ENCODE peak calls at places on chromosome 14, in eight cellular contexts. One of them, this sample, is unnamed.
A peak's percentile ranks its signal among the peaks of the same experiment; 100 is the strongest.

GRCh38 chr14:49207451-49207850 is 378.7 kb downstream of the RPS29 start:
- DNase-seq in NCI-H2081: no peak
- DNase-seq in stimulated activated CD4-positive, alpha-beta T cell treated with anti-CD3 and anti-CD28 coated beads, TNF-alpha, amount 100 ng/mL, for 1 hour: no peak
- DNase-seq in H4: no peak
- DNase-seq in H9: no peak
- DNase-seq in upper lobe of right lung: no peak
- DNase-seq in nucleus accumbens: no peak
- DNase-seq in IMR-90: no peak
- DNase-seq in this sample: no peak

GRCh38 chr14:72884386-72884785 is 9.5 kb downstream of the DPF3 start:
- DNase-seq in nucleus accumbens: no peak
- DNase-seq in H4: no peak
- DNase-seq in NCI-H2081: no peak
- DNase-seq in H9: no peak
- DNase-seq in IMR-90: no peak
- DNase-seq in upper lobe of right lung: no peak
- DNase-seq in stimulated activated CD4-positive, alpha-beta T cell treated with anti-CD3 and anti-CD28 coated beads, TNF-alpha, amount 100 ng/mL, for 1 hour: no peak
- DNase-seq in this sample: no peak

GRCh38 chr14:60035177-60035576 is 56.5 kb upstream of the PCNX4 start:
- DNase-seq in nucleus accumbens: no peak
- DNase-seq in upper lobe of right lung: no peak
- DNase-seq in stimulated activated CD4-positive, alpha-beta T cell treated with anti-CD3 and anti-CD28 coated beads, TNF-alpha, amount 100 ng/mL, for 1 hour: no peak
- DNase-seq in NCI-H2081: no peak
- DNase-seq in H9: no peak
- DNase-seq in H4: no peak
- DNase-seq in IMR-90: no peak
- DNase-seq in this sample: no peak

GRCh38 chr14:91115986-91116385 is 2.1 kb downstream of the DGLUCY start:
- DNase-seq in NCI-H2081: no peak
- DNase-seq in IMR-90: peak; percentile 30
- DNase-seq in stimulated activated CD4-positive, alpha-beta T cell treated with anti-CD3 and anti-CD28 coated beads, TNF-alpha, amount 100 ng/mL, for 1 hour: no peak
- DNase-seq in H4: no peak
- DNase-seq in H9: no peak
- DNase-seq in upper lobe of right lung: no peak
- DNase-seq in nucleus accumbens: no peak
- DNase-seq in this sample: peak; percentile 19

GRCh38 chr14:103708750-103709187 is 6.5 kb downstream of the XRCC3 start:
- DNase-seq in H4: no peak
- DNase-seq in upper lobe of right lung: no peak
- DNase-seq in stimulated activated CD4-positive, alpha-beta T cell treated with anti-CD3 and anti-CD28 coated beads, TNF-alpha, amount 100 ng/mL, for 1 hour: no peak
- DNase-seq in IMR-90: no peak
- DNase-seq in NCI-H2081: no peak
- DNase-seq in H9: no peak
- DNase-seq in nucleus accumbens: no peak
- DNase-seq in this sample: no peak

GRCh38 chr14:105067140-105067968 is 2.1 kb upstream of the GPR132 start:
- DNase-seq in IMR-90: peak; percentile 61
- DNase-seq in nucleus accumbens: no peak
- DNase-seq in H9: no peak
- DNase-seq in NCI-H2081: no peak
- DNase-seq in upper lobe of right lung: peak; percentile 64
- DNase-seq in H4: no peak
- DNase-seq in stimulated activated CD4-positive, alpha-beta T cell treated with anti-CD3 and anti-CD28 coated beads, TNF-alpha, amount 100 ng/mL, for 1 hour: peak; percentile 42
- DNase-seq in this sample: no peak

GRCh38 chr14:50954811-50955372 is 10.6 kb upstream of the PYGL start:
- DNase-seq in stimulated activated CD4-positive, alpha-beta T cell treated with anti-CD3 and anti-CD28 coated beads, TNF-alpha, amount 100 ng/mL, for 1 hour: no peak
- DNase-seq in upper lobe of right lung: no peak
- DNase-seq in H4: peak; percentile 70
- DNase-seq in IMR-90: peak; percentile 79
- DNase-seq in H9: no peak
- DNase-seq in NCI-H2081: peak; percentile 78
- DNase-seq in nucleus accumbens: no peak
- DNase-seq in this sample: peak; percentile 91

GRCh38 chr14:67491741-67492504 is 3.4 kb upstream of the TMEM229B start:
- DNase-seq in nucleus accumbens: no peak
- DNase-seq in NCI-H2081: peak; percentile 95
- DNase-seq in H4: no peak
- DNase-seq in IMR-90: no peak
- DNase-seq in upper lobe of right lung: no peak
- DNase-seq in H9: no peak
- DNase-seq in stimulated activated CD4-positive, alpha-beta T cell treated with anti-CD3 and anti-CD28 coated beads, TNF-alpha, amount 100 ng/mL, for 1 hour: no peak
- DNase-seq in this sample: no peak

GRCh38 chr14:81062816-81063215 is 107.4 kb downstream of the TSHR start:
- DNase-seq in NCI-H2081: no peak
- DNase-seq in H9: peak; percentile 44
- DNase-seq in stimulated activated CD4-positive, alpha-beta T cell treated with anti-CD3 and anti-CD28 coated beads, TNF-alpha, amount 100 ng/mL, for 1 hour: no peak
- DNase-seq in nucleus accumbens: no peak
- DNase-seq in upper lobe of right lung: no peak
- DNase-seq in H4: peak; percentile 4
- DNase-seq in IMR-90: peak; percentile 0
- DNase-seq in this sample: peak; percentile 0

GRCh38 chr14:56809262-56810215 is 740 bp downstream of the OTX2 start:
- DNase-seq in IMR-90: no peak
- DNase-seq in NCI-H2081: no peak
- DNase-seq in nucleus accumbens: no peak
- DNase-seq in upper lobe of right lung: no peak
- DNase-seq in stimulated activated CD4-positive, alpha-beta T cell treated with anti-CD3 and anti-CD28 coated beads, TNF-alpha, amount 100 ng/mL, for 1 hour: no peak
- DNase-seq in H4: no peak
- DNase-seq in H9: no peak
- DNase-seq in this sample: no peak

GRCh38 chr14:55074662-55075061 is 23.2 kb downstream of the MAPK1IP1L start:
- DNase-seq in upper lobe of right lung: no peak
- DNase-seq in NCI-H2081: no peak
- DNase-seq in stimulated activated CD4-positive, alpha-beta T cell treated with anti-CD3 and anti-CD28 coated beads, TNF-alpha, amount 100 ng/mL, for 1 hour: no peak
- DNase-seq in H4: no peak
- DNase-seq in IMR-90: peak; percentile 60
- DNase-seq in H9: no peak
- DNase-seq in nucleus accumbens: no peak
- DNase-seq in this sample: no peak

GRCh38 chr14:63465347-63465746 is 77.8 kb downstream of the PPP2R5E start:
- DNase-seq in stimulated activated CD4-positive, alpha-beta T cell treated with anti-CD3 and anti-CD28 coated beads, TNF-alpha, amount 100 ng/mL, for 1 hour: no peak
- DNase-seq in NCI-H2081: no peak
- DNase-seq in nucleus accumbens: no peak
- DNase-seq in H4: no peak
- DNase-seq in H9: no peak
- DNase-seq in upper lobe of right lung: no peak
- DNase-seq in IMR-90: no peak
- DNase-seq in this sample: no peak

GRCh38 chr14:47929334-47929733 is 253.9 kb upstream of the MDGA2 start:
- DNase-seq in stimulated activated CD4-positive, alpha-beta T cell treated with anti-CD3 and anti-CD28 coated beads, TNF-alpha, amount 100 ng/mL, for 1 hour: no peak
- DNase-seq in upper lobe of right lung: no peak
- DNase-seq in nucleus accumbens: no peak
- DNase-seq in H4: no peak
- DNase-seq in NCI-H2081: no peak
- DNase-seq in IMR-90: no peak
- DNase-seq in H9: no peak
- DNase-seq in this sample: no peak

GRCh38 chr14:73503648-73504047 is 12.9 kb downstream of the RIOX1 start:
- DNase-seq in IMR-90: peak; percentile 76
- DNase-seq in stimulated activated CD4-positive, alpha-beta T cell treated with anti-CD3 and anti-CD28 coated beads, TNF-alpha, amount 100 ng/mL, for 1 hour: no peak
- DNase-seq in nucleus accumbens: no peak
- DNase-seq in upper lobe of right lung: no peak
- DNase-seq in H4: no peak
- DNase-seq in H9: no peak
- DNase-seq in NCI-H2081: no peak
- DNase-seq in this sample: no peak

GRCh38 chr14:88426271-88426670 is 40.8 kb downstream of the SPATA7 start:
- DNase-seq in H9: no peak
- DNase-seq in IMR-90: peak; percentile 74
- DNase-seq in nucleus accumbens: no peak
- DNase-seq in H4: peak; percentile 39
- DNase-seq in upper lobe of right lung: no peak
- DNase-seq in stimulated activated CD4-positive, alpha-beta T cell treated with anti-CD3 and anti-CD28 coated beads, TNF-alpha, amount 100 ng/mL, for 1 hour: no peak
- DNase-seq in NCI-H2081: no peak
- DNase-seq in this sample: no peak

GRCh38 chr14:103362780-103363179 is 22.4 kb upstream of the MARK3 start:
- DNase-seq in stimulated activated CD4-positive, alpha-beta T cell treated with anti-CD3 and anti-CD28 coated beads, TNF-alpha, amount 100 ng/mL, for 1 hour: no peak
- DNase-seq in upper lobe of right lung: no peak
- DNase-seq in nucleus accumbens: no peak
- DNase-seq in H4: peak; percentile 29
- DNase-seq in IMR-90: no peak
- DNase-seq in H9: no peak
- DNase-seq in NCI-H2081: no peak
- DNase-seq in this sample: no peak

GRCh38 chr14:20848955-20849570 is 42.1 kb upstream of the RNASE3 start:
- DNase-seq in H9: no peak
- DNase-seq in H4: no peak
- DNase-seq in upper lobe of right lung: no peak
- DNase-seq in IMR-90: no peak
- DNase-seq in stimulated activated CD4-positive, alpha-beta T cell treated with anti-CD3 and anti-CD28 coated beads, TNF-alpha, amount 100 ng/mL, for 1 hour: no peak
- DNase-seq in nucleus accumbens: peak; percentile 44
- DNase-seq in NCI-H2081: no peak
- DNase-seq in this sample: no peak

GRCh38 chr14:65229431-65230286 is 127.3 kb upstream of the MAX start:
- DNase-seq in H4: no peak
- DNase-seq in nucleus accumbens: peak; percentile 39
- DNase-seq in NCI-H2081: peak; percentile 53
- DNase-seq in H9: peak; percentile 60
- DNase-seq in IMR-90: no peak
- DNase-seq in upper lobe of right lung: peak; percentile 76
- DNase-seq in stimulated activated CD4-positive, alpha-beta T cell treated with anti-CD3 and anti-CD28 coated beads, TNF-alpha, amount 100 ng/mL, for 1 hour: no peak
- DNase-seq in this sample: peak; percentile 33

GRCh38 chr14:78403278-78403815 is 233.2 kb downstream of the NRXN3 start:
- DNase-seq in H4: no peak
- DNase-seq in upper lobe of right lung: no peak
- DNase-seq in H9: no peak
- DNase-seq in nucleus accumbens: peak; percentile 22
- DNase-seq in IMR-90: no peak
- DNase-seq in NCI-H2081: no peak
- DNase-seq in stimulated activated CD4-positive, alpha-beta T cell treated with anti-CD3 and anti-CD28 coated beads, TNF-alpha, amount 100 ng/mL, for 1 hour: no peak
- DNase-seq in this sample: no peak

GRCh38 chr14:35158951-35159653 is 36.8 kb downstream of the PRORP start:
- DNase-seq in IMR-90: peak; percentile 31
- DNase-seq in upper lobe of right lung: no peak
- DNase-seq in H4: no peak
- DNase-seq in NCI-H2081: no peak
- DNase-seq in nucleus accumbens: no peak
- DNase-seq in stimulated activated CD4-positive, alpha-beta T cell treated with anti-CD3 and anti-CD28 coated beads, TNF-alpha, amount 100 ng/mL, for 1 hour: no peak
- DNase-seq in H9: no peak
- DNase-seq in this sample: peak; percentile 51

GRCh38 chr14:61474671-61475070 is 153.3 kb downstream of the PRKCH start:
- DNase-seq in NCI-H2081: no peak
- DNase-seq in nucleus accumbens: no peak
- DNase-seq in H4: no peak
- DNase-seq in upper lobe of right lung: no peak
- DNase-seq in stimulated activated CD4-positive, alpha-beta T cell treated with anti-CD3 and anti-CD28 coated beads, TNF-alpha, amount 100 ng/mL, for 1 hour: no peak
- DNase-seq in H9: no peak
- DNase-seq in IMR-90: no peak
- DNase-seq in this sample: no peak

GRCh38 chr14:24329073-24329663 is 5.7 kb downstream of the ADCY4 start:
- DNase-seq in nucleus accumbens: no peak
- DNase-seq in NCI-H2081: no peak
- DNase-seq in stimulated activated CD4-positive, alpha-beta T cell treated with anti-CD3 and anti-CD28 coated beads, TNF-alpha, amount 100 ng/mL, for 1 hour: no peak
- DNase-seq in upper lobe of right lung: no peak
- DNase-seq in H4: no peak
- DNase-seq in H9: no peak
- DNase-seq in IMR-90: no peak
- DNase-seq in this sample: no peak

GRCh38 chr14:69088523-69089445 is 64.1 kb downstream of the DCAF5 start:
- DNase-seq in nucleus accumbens: no peak
- DNase-seq in stimulated activated CD4-positive, alpha-beta T cell treated with anti-CD3 and anti-CD28 coated beads, TNF-alpha, amount 100 ng/mL, for 1 hour: no peak
- DNase-seq in NCI-H2081: no peak
- DNase-seq in H9: no peak
- DNase-seq in IMR-90: peak; percentile 70
- DNase-seq in H4: no peak
- DNase-seq in upper lobe of right lung: no peak
- DNase-seq in this sample: peak; percentile 23

GRCh38 chr14:104106471-104106991 is 21.0 kb downstream of the ASPG start:
- DNase-seq in upper lobe of right lung: peak; percentile 62
- DNase-seq in H9: peak; percentile 21
- DNase-seq in NCI-H2081: no peak
- DNase-seq in IMR-90: no peak
- DNase-seq in stimulated activated CD4-positive, alpha-beta T cell treated with anti-CD3 and anti-CD28 coated beads, TNF-alpha, amount 100 ng/mL, for 1 hour: no peak
- DNase-seq in H4: no peak
- DNase-seq in nucleus accumbens: no peak
- DNase-seq in this sample: no peak

GRCh38 chr14:55316528-55316927 is 45.3 kb downstream of the FBXO34 start:
- DNase-seq in H9: no peak
- DNase-seq in NCI-H2081: no peak
- DNase-seq in IMR-90: no peak
- DNase-seq in upper lobe of right lung: no peak
- DNase-seq in H4: no peak
- DNase-seq in nucleus accumbens: no peak
- DNase-seq in stimulated activated CD4-positive, alpha-beta T cell treated with anti-CD3 and anti-CD28 coated beads, TNF-alpha, amount 100 ng/mL, for 1 hour: no peak
- DNase-seq in this sample: no peak

GRCh38 chr14:36091096-36091495 is 85.4 kb downstream of the PTCSC3 start:
- DNase-seq in NCI-H2081: peak; percentile 21
- DNase-seq in IMR-90: peak; percentile 93
- DNase-seq in stimulated activated CD4-positive, alpha-beta T cell treated with anti-CD3 and anti-CD28 coated beads, TNF-alpha, amount 100 ng/mL, for 1 hour: no peak
- DNase-seq in H9: no peak
- DNase-seq in upper lobe of right lung: no peak
- DNase-seq in nucleus accumbens: no peak
- DNase-seq in H4: peak; percentile 98
- DNase-seq in this sample: no peak

GRCh38 chr14:102824832-102825231 is 47.6 kb downstream of the TRAF3 start:
- DNase-seq in stimulated activated CD4-positive, alpha-beta T cell treated with anti-CD3 and anti-CD28 coated beads, TNF-alpha, amount 100 ng/mL, for 1 hour: no peak
- DNase-seq in IMR-90: peak; percentile 86
- DNase-seq in upper lobe of right lung: no peak
- DNase-seq in H4: peak; percentile 19
- DNase-seq in H9: no peak
- DNase-seq in NCI-H2081: no peak
- DNase-seq in nucleus accumbens: no peak
- DNase-seq in this sample: peak; percentile 45

GRCh38 chr14:65424531-65424930 is 12.0 kb downstream of the FUT8 start:
- DNase-seq in H4: no peak
- DNase-seq in IMR-90: no peak
- DNase-seq in NCI-H2081: no peak
- DNase-seq in upper lobe of right lung: no peak
- DNase-seq in nucleus accumbens: no peak
- DNase-seq in H9: no peak
- DNase-seq in stimulated activated CD4-positive, alpha-beta T cell treated with anti-CD3 and anti-CD28 coated beads, TNF-alpha, amount 100 ng/mL, for 1 hour: no peak
- DNase-seq in this sample: no peak

GRCh38 chr14:69226178-69226577 is 33.8 kb upstream of the GALNT16 start:
- DNase-seq in upper lobe of right lung: no peak
- DNase-seq in IMR-90: no peak
- DNase-seq in stimulated activated CD4-positive, alpha-beta T cell treated with anti-CD3 and anti-CD28 coated beads, TNF-alpha, amount 100 ng/mL, for 1 hour: no peak
- DNase-seq in H4: no peak
- DNase-seq in H9: no peak
- DNase-seq in NCI-H2081: no peak
- DNase-seq in nucleus accumbens: no peak
- DNase-seq in this sample: peak; percentile 84

GRCh38 chr14:94738786-94739185 is 31.1 kb downstream of the GSC start:
- DNase-seq in nucleus accumbens: no peak
- DNase-seq in H4: no peak
- DNase-seq in NCI-H2081: no peak
- DNase-seq in H9: no peak
- DNase-seq in stimulated activated CD4-positive, alpha-beta T cell treated with anti-CD3 and anti-CD28 coated beads, TNF-alpha, amount 100 ng/mL, for 1 hour: no peak
- DNase-seq in IMR-90: no peak
- DNase-seq in upper lobe of right lung: no peak
- DNase-seq in this sample: no peak

GRCh38 chr14:59425322-59425945 is 39.7 kb downstream of the GPR135 start:
- DNase-seq in stimulated activated CD4-positive, alpha-beta T cell treated with anti-CD3 and anti-CD28 coated beads, TNF-alpha, amount 100 ng/mL, for 1 hour: no peak
- DNase-seq in NCI-H2081: no peak
- DNase-seq in H4: no peak
- DNase-seq in IMR-90: peak; percentile 57
- DNase-seq in nucleus accumbens: no peak
- DNase-seq in H9: peak; percentile 30
- DNase-seq in upper lobe of right lung: no peak
- DNase-seq in this sample: no peak

GRCh38 chr14:41548666-41549065 is 58.0 kb upstream of the LRFN5 start:
- DNase-seq in H9: no peak
- DNase-seq in stimulated activated CD4-positive, alpha-beta T cell treated with anti-CD3 and anti-CD28 coated beads, TNF-alpha, amount 100 ng/mL, for 1 hour: no peak
- DNase-seq in upper lobe of right lung: no peak
- DNase-seq in nucleus accumbens: no peak
- DNase-seq in IMR-90: peak; percentile 51
- DNase-seq in H4: no peak
- DNase-seq in NCI-H2081: no peak
- DNase-seq in this sample: no peak

GRCh38 chr14:32625211-32625610 is 296.1 kb downstream of the AKAP6 start:
- DNase-seq in H4: no peak
- DNase-seq in IMR-90: no peak
- DNase-seq in upper lobe of right lung: no peak
- DNase-seq in NCI-H2081: no peak
- DNase-seq in H9: no peak
- DNase-seq in stimulated activated CD4-positive, alpha-beta T cell treated with anti-CD3 and anti-CD28 coated beads, TNF-alpha, amount 100 ng/mL, for 1 hour: no peak
- DNase-seq in nucleus accumbens: no peak
- DNase-seq in this sample: no peak

GRCh38 chr14:51922624-51923023 is 62.2 kb downstream of the GNG2 start:
- DNase-seq in upper lobe of right lung: no peak
- DNase-seq in stimulated activated CD4-positive, alpha-beta T cell treated with anti-CD3 and anti-CD28 coated beads, TNF-alpha, amount 100 ng/mL, for 1 hour: no peak
- DNase-seq in H9: no peak
- DNase-seq in H4: no peak
- DNase-seq in IMR-90: peak; percentile 63
- DNase-seq in nucleus accumbens: peak; percentile 1
- DNase-seq in NCI-H2081: no peak
- DNase-seq in this sample: peak; percentile 7

This sample was measured in dermis blood vessel endothelial cell.